ENCODE peak calls at places on chromosomes 16 and 17, in eight cellular contexts. One of them, this sample, is unnamed.

GRCh38 chr17:64750891-64751677 is 89.0 kb upstream of the SMURF2 start:
- DNase-seq in HFFc6: no peak
- DNase-seq in GM13977: no peak
- DNase-seq in AG09309: no peak
- DNase-seq in astrocyte of the cerebellum: no peak
- DNase-seq in fibroblast of mammary gland: no peak
- DNase-seq in PC-3: no peak
- DNase-seq in AG04450: no peak
- DNase-seq in this sample: no peak

GRCh38 chr17:16943541-16944333 is 28.2 kb downstream of the TNFRSF13B start:
- DNase-seq in HFFc6: no peak
- DNase-seq in PC-3: no peak
- DNase-seq in fibroblast of mammary gland: no peak
- DNase-seq in GM13977: no peak
- DNase-seq in astrocyte of the cerebellum: no peak
- DNase-seq in AG09309: no peak
- DNase-seq in AG04450: no peak
- DNase-seq in this sample: no peak

GRCh38 chr17:69734656-69735055 is 320.2 kb downstream of the MAP2K6 start:
- DNase-seq in astrocyte of the cerebellum: no peak
- DNase-seq in AG09309: no peak
- DNase-seq in PC-3: no peak
- DNase-seq in HFFc6: peak; percentile 27
- DNase-seq in fibroblast of mammary gland: no peak
- DNase-seq in GM13977: no peak
- DNase-seq in AG04450: no peak
- DNase-seq in this sample: no peak

GRCh38 chr17:33436321-33436720 is 143.2 kb upstream of the ASIC2 start:
- DNase-seq in AG04450: no peak
- DNase-seq in HFFc6: no peak
- DNase-seq in fibroblast of mammary gland: peak; percentile 62
- DNase-seq in AG09309: no peak
- DNase-seq in PC-3: no peak
- DNase-seq in astrocyte of the cerebellum: no peak
- DNase-seq in GM13977: no peak
- DNase-seq in this sample: peak; percentile 48

GRCh38 chr16:68478526-68479249 is 30.4 kb upstream of the SMPD3 start:
- DNase-seq in astrocyte of the cerebellum: no peak
- DNase-seq in AG04450: no peak
- DNase-seq in GM13977: no peak
- DNase-seq in fibroblast of mammary gland: no peak
- DNase-seq in HFFc6: no peak
- DNase-seq in PC-3: no peak
- DNase-seq in AG09309: no peak
- DNase-seq in this sample: no peak

GRCh38 chr16:1309888-1310831 is 724 bp downstream of the UBE2I start:
- DNase-seq in astrocyte of the cerebellum: peak; percentile 13
- DNase-seq in fibroblast of mammary gland: peak; percentile 56
- DNase-seq in AG09309: no peak
- DNase-seq in GM13977: no peak
- DNase-seq in PC-3: no peak
- DNase-seq in AG04450: no peak
- DNase-seq in HFFc6: peak; percentile 39
- DNase-seq in this sample: no peak

GRCh38 chr17:32303861-32304288 is 38.1 kb downstream of the C17orf75 start:
- DNase-seq in AG04450: no peak
- DNase-seq in GM13977: no peak
- DNase-seq in HFFc6: no peak
- DNase-seq in PC-3: no peak
- DNase-seq in fibroblast of mammary gland: no peak
- DNase-seq in AG09309: no peak
- DNase-seq in astrocyte of the cerebellum: no peak
- DNase-seq in this sample: no peak

GRCh38 chr16:30004811-30005242 is 6.0 kb downstream of the DOC2A start:
- DNase-seq in fibroblast of mammary gland: no peak
- DNase-seq in astrocyte of the cerebellum: no peak
- DNase-seq in AG09309: no peak
- DNase-seq in PC-3: no peak
- DNase-seq in GM13977: no peak
- DNase-seq in HFFc6: no peak
- DNase-seq in AG04450: no peak
- DNase-seq in this sample: no peak

GRCh38 chr17:33497623-33498022 is 204.5 kb upstream of the ASIC2 start:
- DNase-seq in HFFc6: no peak
- DNase-seq in GM13977: no peak
- DNase-seq in PC-3: no peak
- DNase-seq in AG04450: no peak
- DNase-seq in AG09309: no peak
- DNase-seq in fibroblast of mammary gland: no peak
- DNase-seq in astrocyte of the cerebellum: no peak
- DNase-seq in this sample: no peak

GRCh38 chr17:39082482-39082881 is 69.0 kb downstream of the PLXDC1 start:
- DNase-seq in AG04450: no peak
- DNase-seq in astrocyte of the cerebellum: no peak
- DNase-seq in AG09309: no peak
- DNase-seq in GM13977: no peak
- DNase-seq in HFFc6: no peak
- DNase-seq in PC-3: no peak
- DNase-seq in fibroblast of mammary gland: peak; percentile 86
- DNase-seq in this sample: no peak

GRCh38 chr17:42050360-42051012 is at the start of gene C17orf113:
- DNase-seq in AG04450: no peak
- DNase-seq in AG09309: no peak
- DNase-seq in HFFc6: no peak
- DNase-seq in astrocyte of the cerebellum: no peak
- DNase-seq in PC-3: peak; percentile 24
- DNase-seq in GM13977: peak; percentile 89
- DNase-seq in fibroblast of mammary gland: peak; percentile 6
- DNase-seq in this sample: no peak

GRCh38 chr16:80664798-80665197 is 124.0 kb downstream of the DYNLRB2 start:
- DNase-seq in AG04450: no peak
- DNase-seq in GM13977: no peak
- DNase-seq in astrocyte of the cerebellum: no peak
- DNase-seq in HFFc6: no peak
- DNase-seq in AG09309: no peak
- DNase-seq in PC-3: peak; percentile 15
- DNase-seq in fibroblast of mammary gland: no peak
- DNase-seq in this sample: no peak

GRCh38 chr17:79272666-79273219 is 198.1 kb downstream of the ENGASE start:
- DNase-seq in fibroblast of mammary gland: peak; percentile 17
- DNase-seq in PC-3: peak; percentile 57
- DNase-seq in AG09309: no peak
- DNase-seq in GM13977: no peak
- DNase-seq in astrocyte of the cerebellum: no peak
- DNase-seq in AG04450: no peak
- DNase-seq in HFFc6: no peak
- DNase-seq in this sample: no peak

GRCh38 chr17:18992454-18993130 is 12.0 kb downstream of the FAM83G start:
- DNase-seq in GM13977: no peak
- DNase-seq in AG09309: no peak
- DNase-seq in AG04450: no peak
- DNase-seq in fibroblast of mammary gland: no peak
- DNase-seq in astrocyte of the cerebellum: no peak
- DNase-seq in HFFc6: no peak
- DNase-seq in PC-3: no peak
- DNase-seq in this sample: no peak

GRCh38 chr17:78419970-78420820 is 41.7 kb downstream of the PGS1 start:
- DNase-seq in GM13977: no peak
- DNase-seq in PC-3: no peak
- DNase-seq in astrocyte of the cerebellum: no peak
- DNase-seq in AG09309: no peak
- DNase-seq in fibroblast of mammary gland: no peak
- DNase-seq in AG04450: no peak
- DNase-seq in HFFc6: peak; percentile 17
- DNase-seq in this sample: no peak

GRCh38 chr17:1559743-1560581 is 2.6 kb downstream of the PITPNA start:
- DNase-seq in GM13977: no peak
- DNase-seq in AG04450: no peak
- DNase-seq in HFFc6: no peak
- DNase-seq in astrocyte of the cerebellum: no peak
- DNase-seq in PC-3: no peak
- DNase-seq in AG09309: no peak
- DNase-seq in fibroblast of mammary gland: no peak
- DNase-seq in this sample: no peak

GRCh38 chr17:968812-969766 is 10.5 kb downstream of the NXN start:
- DNase-seq in AG04450: no peak
- DNase-seq in astrocyte of the cerebellum: no peak
- DNase-seq in PC-3: no peak
- DNase-seq in AG09309: no peak
- DNase-seq in fibroblast of mammary gland: peak; percentile 69
- DNase-seq in GM13977: no peak
- DNase-seq in HFFc6: peak; percentile 42
- DNase-seq in this sample: peak; percentile 76

GRCh38 chr16:66278111-66278531 is 88.4 kb upstream of the CDH5 start:
- DNase-seq in fibroblast of mammary gland: no peak
- DNase-seq in astrocyte of the cerebellum: no peak
- DNase-seq in GM13977: no peak
- DNase-seq in AG09309: no peak
- DNase-seq in PC-3: peak; percentile 92
- DNase-seq in AG04450: no peak
- DNase-seq in HFFc6: no peak
- DNase-seq in this sample: no peak

GRCh38 chr16:66274335-66275110 is 92.0 kb upstream of the CDH5 start:
- DNase-seq in PC-3: peak; percentile 62
- DNase-seq in fibroblast of mammary gland: peak; percentile 44
- DNase-seq in GM13977: peak; percentile 65
- DNase-seq in astrocyte of the cerebellum: no peak
- DNase-seq in AG09309: no peak
- DNase-seq in HFFc6: peak; percentile 43
- DNase-seq in AG04450: no peak
- DNase-seq in this sample: no peak

GRCh38 chr16:66277311-66278070 is 89.0 kb upstream of the CDH5 start:
- DNase-seq in GM13977: no peak
- DNase-seq in astrocyte of the cerebellum: no peak
- DNase-seq in AG09309: no peak
- DNase-seq in PC-3: no peak
- DNase-seq in HFFc6: no peak
- DNase-seq in AG04450: no peak
- DNase-seq in fibroblast of mammary gland: no peak
- DNase-seq in this sample: no peak

GRCh38 chr16:66273644-66274334 is 92.7 kb upstream of the CDH5 start:
- DNase-seq in fibroblast of mammary gland: peak; percentile 90
- DNase-seq in PC-3: peak; percentile 60
- DNase-seq in HFFc6: peak; percentile 42
- DNase-seq in AG09309: no peak
- DNase-seq in GM13977: no peak
- DNase-seq in astrocyte of the cerebellum: no peak
- DNase-seq in AG04450: no peak
- DNase-seq in this sample: no peak

GRCh38 chr16:66275795-66276428 is 90.6 kb upstream of the CDH5 start:
- DNase-seq in astrocyte of the cerebellum: peak; percentile 67
- DNase-seq in fibroblast of mammary gland: peak; percentile 80
- DNase-seq in AG04450: no peak
- DNase-seq in GM13977: peak; percentile 47
- DNase-seq in PC-3: peak; percentile 80
- DNase-seq in AG09309: no peak
- DNase-seq in HFFc6: peak; percentile 76
- DNase-seq in this sample: no peak
- TF ChIP-seq CTCF in astrocyte of the cerebellum: peak; percentile 78
- TF ChIP-seq CTCF in fibroblast of mammary gland: peak; percentile 93
- TF ChIP-seq CTCF in AG04450: peak; percentile 79
- TF ChIP-seq CTCF in GM13977: peak; percentile 61
- TF ChIP-seq CTCF in PC-3: peak; percentile 63
- TF ChIP-seq CTCF in AG09309: peak; percentile 77
- TF ChIP-seq CTCF in HFFc6: peak; percentile 86
- TF ChIP-seq CTCF in this sample: peak; percentile 80

DNA sequence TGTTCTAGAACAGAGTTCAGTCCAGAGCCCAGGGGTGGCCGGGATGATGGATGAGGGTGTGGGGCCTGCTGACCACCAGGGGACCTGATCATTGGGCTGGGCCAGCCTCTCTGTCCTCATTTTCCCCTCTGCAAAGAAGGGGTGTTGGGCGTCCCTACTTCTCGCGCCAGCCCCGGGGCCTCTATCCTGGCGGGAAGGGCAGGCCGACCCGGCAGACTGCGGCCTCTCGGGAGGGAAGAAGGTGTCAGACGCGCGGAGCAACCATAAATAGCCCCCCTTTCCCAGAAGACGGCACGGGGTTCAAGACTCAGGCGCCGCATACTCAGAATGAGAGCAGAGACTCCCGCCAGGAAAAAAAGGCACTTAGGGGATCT is 1.9 kb upstream of the CACNA1G start:
- DNase-seq in GM13977: no peak
- DNase-seq in AG04450: no peak
- DNase-seq in astrocyte of the cerebellum: no peak
- DNase-seq in fibroblast of mammary gland: no peak
- DNase-seq in HFFc6: no peak
- DNase-seq in AG09309: no peak
- DNase-seq in PC-3: no peak
- DNase-seq in this sample: no peak
- TF ChIP-seq CTCF in GM13977: no peak
- TF ChIP-seq CTCF in AG04450: no peak
- TF ChIP-seq CTCF in astrocyte of the cerebellum: no peak
- TF ChIP-seq CTCF in fibroblast of mammary gland: no peak
- TF ChIP-seq CTCF in HFFc6: peak; percentile 31
- TF ChIP-seq CTCF in AG09309: no peak
- TF ChIP-seq CTCF in PC-3: no peak
- TF ChIP-seq CTCF in this sample: no peak

GRCh38 chr17:8100149-8100548 is 12.6 kb upstream of the ALOX12B start:
- DNase-seq in AG09309: no peak
- DNase-seq in AG04450: no peak
- DNase-seq in PC-3: no peak
- DNase-seq in astrocyte of the cerebellum: no peak
- DNase-seq in fibroblast of mammary gland: no peak
- DNase-seq in GM13977: no peak
- DNase-seq in HFFc6: no peak
- DNase-seq in this sample: no peak

GRCh38 chr17:8091033-8091687 is 3.6 kb upstream of the ALOX12B start:
- DNase-seq in GM13977: peak; percentile 74
- DNase-seq in AG04450: no peak
- DNase-seq in astrocyte of the cerebellum: no peak
- DNase-seq in PC-3: no peak
- DNase-seq in fibroblast of mammary gland: no peak
- DNase-seq in AG09309: no peak
- DNase-seq in HFFc6: no peak
- DNase-seq in this sample: no peak

GRCh38 chr17:8100763-8101162 is 13.2 kb upstream of the ALOX12B start:
- DNase-seq in GM13977: no peak
- DNase-seq in AG04450: no peak
- DNase-seq in AG09309: no peak
- DNase-seq in fibroblast of mammary gland: no peak
- DNase-seq in astrocyte of the cerebellum: no peak
- DNase-seq in PC-3: no peak
- DNase-seq in HFFc6: no peak
- DNase-seq in this sample: no peak

GRCh38 chr17:8096541-8096940 is 9.0 kb upstream of the ALOX12B start:
- DNase-seq in AG04450: no peak
- DNase-seq in fibroblast of mammary gland: no peak
- DNase-seq in AG09309: no peak
- DNase-seq in GM13977: no peak
- DNase-seq in astrocyte of the cerebellum: no peak
- DNase-seq in HFFc6: no peak
- DNase-seq in PC-3: no peak
- DNase-seq in this sample: no peak

GRCh38 chr17:8095361-8095760 is 7.8 kb upstream of the ALOX12B start:
- DNase-seq in astrocyte of the cerebellum: no peak
- DNase-seq in fibroblast of mammary gland: no peak
- DNase-seq in PC-3: no peak
- DNase-seq in AG04450: no peak
- DNase-seq in HFFc6: no peak
- DNase-seq in GM13977: no peak
- DNase-seq in AG09309: no peak
- DNase-seq in this sample: no peak
- TF ChIP-seq CTCF in astrocyte of the cerebellum: no peak
- TF ChIP-seq CTCF in fibroblast of mammary gland: no peak
- TF ChIP-seq CTCF in PC-3: no peak
- TF ChIP-seq CTCF in AG04450: peak; percentile 10
- TF ChIP-seq CTCF in HFFc6: peak; percentile 11
- TF ChIP-seq CTCF in GM13977: no peak
- TF ChIP-seq CTCF in AG09309: no peak
- TF ChIP-seq CTCF in this sample: no peak

GRCh38 chr17:75587718-75588545 is at the start of gene MYO15B:
- DNase-seq in astrocyte of the cerebellum: no peak
- DNase-seq in fibroblast of mammary gland: no peak
- DNase-seq in GM13977: peak; percentile 68
- DNase-seq in PC-3: no peak
- DNase-seq in AG09309: no peak
- DNase-seq in HFFc6: no peak
- DNase-seq in AG04450: no peak
- DNase-seq in this sample: no peak
- TF ChIP-seq CTCF in astrocyte of the cerebellum: no peak
- TF ChIP-seq CTCF in fibroblast of mammary gland: peak; percentile 4
- TF ChIP-seq CTCF in GM13977: peak; percentile 7
- TF ChIP-seq CTCF in PC-3: no peak
- TF ChIP-seq CTCF in AG09309: peak; percentile 9
- TF ChIP-seq CTCF in HFFc6: peak; percentile 11
- TF ChIP-seq CTCF in AG04450: peak; percentile 4
- TF ChIP-seq CTCF in this sample: peak; percentile 30

This sample was measured in retinal pigment epithelial cell.